ENCODE peak calls at places on chromosome 19, in seven cellular contexts. G is psoas muscle, O is nephron progenitor cell, Z is PC-3, J is fibroblast of lung, N is glutamatergic neuron, B is tibial artery. H is an unnamed sample.

GRCh38 chr19:29400917-29401711 is 124.7 kb upstream of the VSTM2B start:
- DNase-seq in G (no peak), O (no peak), Z (no peak), J (no peak), N (no peak), B (no peak), H (no peak)

GRCh38 chr19:52170304-52170703 is 1.1 kb downstream of the ZNF836 start:
- DNase-seq in G (no peak), O (peak), Z (no peak), J (no peak), N (no peak), B (no peak), H (no peak)

GRCh38 chr19:51531349-51532315 is at the start of gene SIGLEC6:
- DNase-seq in G (peak), O (no peak), Z (no peak), J (no peak), N (no peak), B (peak), H (no peak)

GRCh38 chr19:5491565-5491964 is 36.3 kb downstream of the ZNRF4 start:
- DNase-seq in G (no peak), O (no peak), Z (no peak), J (no peak), N (no peak), B (no peak), H (no peak)

GRCh38 chr19:5432687-5433086 is 22.5 kb upstream of the ZNRF4 start:
- DNase-seq in G (no peak), O (no peak), Z (no peak), J (no peak), N (no peak), B (no peak), H (no peak)

GRCh38 chr19:47330466-47330869 is 1.5 kb upstream of the C5AR2 start:
- DNase-seq in G (no peak), O (no peak), Z (no peak), J (peak), N (no peak), B (no peak), H (no peak)

GRCh38 chr19:3507371-3508120 is 1.4 kb downstream of the FZR1 start:
- DNase-seq in G (no peak), O (peak), Z (peak), J (no peak), N (peak), B (no peak), H (no peak)

GRCh38 chr19:9128171-9128570 is 1.4 kb upstream of the OR7G3 start:
- DNase-seq in G (no peak), O (no peak), Z (peak), J (no peak), N (no peak), B (no peak), H (no peak)

GRCh38 chr19:2015611-2015950 is at the start of gene BTBD2:
- DNase-seq in G (peak), O (no peak), Z (peak), J (peak), N (peak), B (no peak), H (peak)

GRCh38 chr19:4066682-4067395 is at the start of gene ZBTB7A:
- DNase-seq in G (peak), O (peak), Z (peak), J (peak), N (peak), B (peak), H (peak)

DNA sequence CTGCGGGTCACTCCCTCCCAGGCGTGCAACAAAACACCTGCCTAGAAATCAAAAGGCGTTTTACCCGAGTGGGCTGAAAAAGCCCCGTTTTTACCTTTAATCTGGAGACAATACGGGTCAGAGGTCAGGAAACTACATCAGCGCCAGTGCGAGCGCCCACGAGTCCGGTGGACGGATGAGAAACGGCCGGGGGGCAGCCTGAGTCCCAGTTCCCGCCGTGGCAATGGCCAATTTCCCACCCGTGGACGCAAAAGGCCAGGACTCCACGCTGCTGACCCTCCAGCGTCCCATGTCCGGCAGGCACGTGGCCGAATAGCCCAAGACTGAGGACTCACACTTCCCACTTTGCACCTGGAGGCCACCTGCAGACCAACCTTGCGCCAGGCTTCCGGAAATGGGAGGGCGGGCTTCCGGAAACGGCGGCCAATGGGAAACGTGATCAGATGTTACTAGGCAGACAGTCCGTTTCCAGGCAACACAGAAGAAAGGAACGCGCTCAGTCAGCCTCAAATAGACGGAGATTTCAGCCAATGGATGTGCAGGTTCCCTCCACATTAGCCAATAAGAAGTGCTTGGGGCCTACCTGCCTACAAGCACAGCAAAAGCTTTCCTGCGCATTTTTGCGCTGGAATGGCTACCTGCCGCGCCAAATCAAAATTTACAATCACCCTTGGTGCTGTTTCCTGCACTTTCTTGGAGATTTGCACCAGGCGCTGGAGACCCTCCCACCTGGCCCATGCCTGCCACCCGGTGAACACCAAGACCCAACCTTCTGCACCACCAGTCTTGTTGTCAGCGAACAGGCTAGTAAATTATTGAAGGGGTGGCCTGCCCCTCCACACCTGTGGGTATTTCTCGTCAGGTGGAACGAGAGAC is 47.4 kb downstream of the ZFP14 start:
- DNase-seq in G (peak), O (peak), Z (peak), J (peak), N (peak), B (peak), H (peak)
- TF ChIP-seq CTCF in G (peak), O (no peak), Z (no peak), J (peak), N (no peak), B (peak), H (no peak)

DNA sequence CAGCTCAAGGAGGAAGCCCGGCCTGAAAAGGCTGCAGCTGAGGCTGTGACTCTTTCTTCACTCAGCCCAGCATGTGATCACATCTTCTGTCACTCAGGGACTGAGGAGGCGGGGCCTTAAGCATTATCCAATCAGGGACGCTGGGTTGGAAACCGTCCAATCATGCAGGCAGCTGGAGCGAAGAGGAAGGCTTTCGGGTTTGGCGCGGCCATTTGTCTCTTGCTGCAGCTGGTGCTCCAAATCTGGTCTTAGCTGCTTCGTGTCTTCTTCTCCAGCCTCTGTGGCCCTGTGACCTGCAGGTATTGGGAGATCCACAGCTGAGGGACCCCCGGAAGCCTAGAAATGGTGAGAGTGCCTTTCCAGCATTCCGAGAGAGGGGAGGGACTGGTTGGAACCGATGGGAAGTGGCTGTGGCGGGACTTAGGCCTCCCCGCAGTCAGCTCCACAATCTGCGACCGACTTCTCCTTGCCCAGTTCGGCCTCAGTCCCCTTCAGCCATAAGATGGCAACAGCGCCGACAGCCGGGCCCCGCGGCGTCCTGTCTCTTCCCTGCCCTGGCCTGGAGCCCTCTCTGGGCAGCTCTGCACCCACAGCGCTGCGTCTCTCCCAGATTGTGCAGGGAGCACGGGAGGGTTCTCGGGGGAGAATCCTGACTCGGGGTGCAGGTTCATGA is at the start of gene ZNF90:
- DNase-seq in G (peak), O (peak), Z (no peak), J (peak), N (peak), B (peak), H (peak)
- TF ChIP-seq CTCF in G (no peak), O (no peak), Z (no peak), J (peak), N (no peak), B (no peak), H (peak)

GRCh38 chr19:18596752-18597157 is 8.2 kb downstream of the REX1BD start:
- DNase-seq in G (peak), O (peak), Z (peak), J (peak), N (peak), B (peak), H (no peak)

GRCh38 chr19:18593367-18594095 is 4.9 kb downstream of the REX1BD start:
- DNase-seq in G (no peak), O (no peak), Z (peak), J (no peak), N (no peak), B (no peak), H (no peak)

GRCh38 chr19:18594824-18595373 is 6.3 kb downstream of the REX1BD start:
- DNase-seq in G (peak), O (peak), Z (no peak), J (no peak), N (no peak), B (no peak), H (no peak)

GRCh38 chr19:18591735-18592385 is 3.3 kb downstream of the REX1BD start:
- DNase-seq in G (no peak), O (no peak), Z (no peak), J (no peak), N (no peak), B (no peak), H (peak)

DNA sequence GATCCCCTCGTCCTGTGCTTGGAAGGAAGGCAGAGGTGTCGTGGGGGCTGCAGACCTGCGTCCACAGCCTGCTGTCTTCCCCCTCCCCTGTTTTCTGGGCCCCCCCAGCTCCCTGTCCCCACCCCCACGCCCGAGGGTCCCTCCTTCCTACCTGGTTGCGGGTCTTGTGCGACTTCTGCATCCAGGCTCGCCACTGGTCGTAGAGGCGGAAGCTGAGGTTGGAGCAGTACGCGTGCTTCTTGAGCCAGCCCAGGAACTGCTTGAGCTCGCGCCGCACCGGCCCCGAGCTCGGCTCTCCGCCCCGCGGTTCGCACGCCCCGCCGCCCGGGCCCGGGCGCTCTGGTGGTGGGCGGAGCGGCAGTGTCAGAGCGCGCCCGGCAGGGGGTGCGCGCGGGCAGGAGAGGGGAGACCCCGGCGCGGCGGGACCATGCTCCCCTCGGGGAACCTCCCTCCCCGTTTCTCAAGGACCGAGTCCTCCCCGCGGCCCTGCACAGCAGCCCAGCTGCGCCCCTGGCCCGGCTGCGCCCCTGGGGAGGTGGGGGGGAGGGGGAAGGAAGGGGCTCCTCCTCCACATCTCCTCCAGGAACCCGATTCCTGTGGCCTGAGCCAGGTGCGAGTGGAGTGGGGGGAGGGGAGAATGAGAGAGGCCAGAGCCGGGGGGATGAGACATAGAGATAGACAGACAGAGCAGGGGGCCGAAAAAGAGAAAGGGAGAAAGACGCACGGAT is 5.7 kb downstream of the REX1BD start:
- DNase-seq in G (peak), O (peak), Z (peak), J (peak), N (peak), B (peak), H (no peak)
- TF ChIP-seq CTCF in G (peak), O (peak), Z (peak), J (peak), N (peak), B (peak), H (peak)

DNA sequence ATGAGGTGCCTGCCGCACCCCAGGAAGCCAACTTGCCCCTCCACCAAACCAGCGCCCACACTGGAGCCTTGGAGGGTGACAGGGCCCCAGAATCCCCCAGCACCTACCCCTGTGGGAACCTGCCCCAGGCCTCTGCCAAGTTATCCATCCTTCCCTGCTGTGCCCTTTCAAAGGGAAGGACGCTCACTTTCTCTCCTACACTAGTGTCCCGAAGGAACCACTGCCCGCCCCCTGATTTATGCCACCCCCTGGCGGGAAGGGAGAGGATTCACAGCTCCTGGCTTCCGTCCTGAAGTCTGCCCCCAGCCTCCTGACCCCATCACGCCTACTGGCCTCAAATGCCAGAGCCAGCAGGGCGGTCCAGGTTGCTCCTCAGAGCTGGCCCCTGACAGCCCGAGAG is 1.4 kb downstream of the EVI5L start:
- DNase-seq in G (no peak), O (peak), Z (peak), J (peak), N (peak), B (no peak), H (no peak)
- TF ChIP-seq CTCF in G (no peak), O (peak), Z (peak), J (peak), N (peak), B (no peak), H (peak)

DNA sequence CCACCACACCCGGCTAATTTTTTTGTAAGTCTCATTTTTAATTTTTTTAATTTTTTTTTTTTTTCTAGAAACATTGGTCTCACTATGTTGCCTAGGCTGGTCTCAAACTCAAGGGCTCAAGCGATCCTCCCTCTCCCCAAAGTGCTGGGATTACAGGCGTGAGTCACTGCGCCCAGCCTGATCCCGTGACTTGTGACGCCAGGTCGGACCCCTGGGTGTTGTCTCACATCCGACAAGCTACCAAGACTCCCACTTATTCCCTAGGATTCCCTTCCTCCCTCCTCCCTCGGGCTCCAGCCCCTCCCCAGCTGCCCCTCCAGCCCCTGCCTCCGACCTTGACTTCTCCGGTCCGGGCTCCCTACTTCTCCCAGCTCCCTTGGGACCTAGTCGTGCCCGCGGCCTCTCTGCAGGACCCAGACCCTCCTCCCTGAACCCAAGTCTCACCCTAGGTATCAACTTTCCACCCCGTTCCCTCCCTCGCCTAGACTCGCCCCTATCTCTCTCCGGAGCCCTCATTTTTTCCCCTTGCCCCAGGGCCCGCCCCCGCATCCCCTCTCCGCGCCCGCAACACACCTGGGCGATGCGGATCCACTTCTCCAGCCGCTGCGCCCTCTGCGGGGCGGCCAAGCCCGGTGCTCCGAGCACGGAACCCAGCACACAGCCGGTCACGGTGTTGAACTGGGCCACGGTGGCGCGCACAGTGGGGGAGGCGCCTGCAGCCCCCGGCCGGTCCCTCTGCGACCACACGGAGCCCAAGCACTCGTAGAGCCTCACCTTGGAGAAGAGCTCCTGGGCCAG is 13.1 kb downstream of the RGL3 start:
- DNase-seq in G (no peak), O (peak), Z (no peak), J (no peak), N (no peak), B (no peak), H (no peak)
- TF ChIP-seq CTCF in G (no peak), O (no peak), Z (no peak), J (peak), N (no peak), B (no peak), H (peak)

GRCh38 chr19:48845384-48845783 is 9.1 kb upstream of the HSD17B14 start:
- DNase-seq in G (no peak), O (no peak), Z (no peak), J (no peak), N (no peak), B (no peak), H (no peak)

GRCh38 chr19:48841571-48841970 is 5.3 kb upstream of the HSD17B14 start:
- DNase-seq in G (no peak), O (no peak), Z (no peak), J (no peak), N (no peak), B (no peak), H (no peak)

GRCh38 chr19:48842744-48843162 is 6.5 kb upstream of the HSD17B14 start:
- DNase-seq in G (no peak), O (peak), Z (peak), J (peak), N (peak), B (peak), H (no peak)

GRCh38 chr19:48841047-48841446 is 4.8 kb upstream of the HSD17B14 start:
- DNase-seq in G (no peak), O (no peak), Z (no peak), J (no peak), N (no peak), B (no peak), H (no peak)

DNA sequence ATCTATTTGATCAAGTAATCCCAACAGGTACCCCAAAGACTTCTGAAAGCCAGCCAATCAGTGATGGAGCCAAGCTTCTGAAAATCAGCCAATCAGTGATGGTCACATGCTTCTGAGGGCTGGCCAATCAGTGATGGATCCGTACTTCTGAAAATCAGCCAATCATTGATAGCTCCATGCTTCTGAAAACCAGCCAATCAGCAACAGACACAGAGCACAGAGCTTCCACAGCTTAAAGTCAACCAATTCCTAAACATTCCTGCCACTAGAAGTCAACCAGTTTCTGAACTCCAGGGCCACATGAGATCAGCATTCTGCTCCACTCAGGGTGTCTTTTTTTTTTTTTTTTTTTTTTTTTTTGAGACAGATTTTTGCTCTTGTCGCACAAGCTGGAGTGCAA is 8.2 kb upstream of the HSD17B14 start:
- DNase-seq in G (no peak), O (no peak), Z (peak), J (peak), N (no peak), B (no peak), H (no peak)
- TF ChIP-seq CTCF in G (no peak), O (no peak), Z (no peak), J (peak), N (no peak), B (no peak), H (no peak)

GRCh38 chr19:7862413-7862951 is 11.7 kb downstream of the PRR36 start:
- DNase-seq in G (peak), O (peak), Z (no peak), J (peak), N (peak), B (no peak), H (no peak)

GRCh38 chr19:7863157-7863970 is 10.8 kb downstream of the PRR36 start:
- DNase-seq in G (peak), O (peak), Z (no peak), J (no peak), N (peak), B (no peak), H (no peak)

GRCh38 chr19:7860902-7861618 is 13.1 kb downstream of the PRR36 start:
- DNase-seq in G (peak), O (no peak), Z (no peak), J (no peak), N (no peak), B (no peak), H (no peak)

GRCh38 chr19:7860166-7860901 is 13.9 kb downstream of the PRR36 start:
- DNase-seq in G (peak), O (no peak), Z (no peak), J (no peak), N (no peak), B (no peak), H (no peak)

DNA sequence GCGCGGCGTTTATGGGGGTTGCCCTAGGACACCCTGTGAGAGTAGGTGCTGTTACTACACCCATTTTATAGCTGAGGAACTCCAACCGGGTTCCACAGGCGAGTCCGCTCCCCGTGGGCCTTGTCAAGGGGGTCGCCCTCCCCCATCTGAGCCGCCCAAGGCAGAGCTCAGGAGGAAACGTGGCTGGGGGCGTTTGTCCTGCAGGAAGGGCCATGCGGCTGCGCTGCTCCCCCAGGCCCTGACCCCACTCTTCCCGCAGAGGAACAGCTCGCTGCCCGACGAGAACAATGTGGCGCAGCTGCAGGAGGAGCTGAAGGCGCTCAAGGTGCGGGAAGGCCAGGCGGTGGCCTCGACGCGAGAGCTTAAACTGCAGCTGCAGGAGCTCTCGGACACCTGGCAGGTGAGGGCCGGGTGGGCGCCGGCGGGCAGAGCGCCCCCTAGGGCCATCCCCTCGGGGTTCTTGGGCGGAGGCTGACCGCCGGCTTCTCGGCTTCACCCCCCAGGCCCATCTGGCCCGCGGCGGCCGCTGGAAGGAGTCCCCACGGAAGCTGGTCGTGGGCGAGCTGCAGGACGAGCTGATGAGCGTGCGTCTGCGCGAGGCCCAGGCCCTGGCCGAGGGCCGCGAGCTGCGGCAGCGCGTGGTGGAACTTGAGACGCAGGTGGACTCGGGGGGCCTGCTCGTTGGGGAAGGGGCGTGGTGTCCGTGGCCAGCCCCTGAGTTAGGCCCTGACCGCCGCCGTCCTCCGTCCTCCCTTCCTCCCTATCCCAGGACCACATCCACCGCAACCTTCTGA is 12.4 kb downstream of the PRR36 start:
- DNase-seq in G (peak), O (no peak), Z (no peak), J (no peak), N (peak), B (no peak), H (no peak)
- TF ChIP-seq CTCF in G (no peak), O (peak), Z (peak), J (no peak), N (no peak), B (no peak), H (no peak)

H was measured in AG09319.